ENCODE peak calls at places on chromosomes 1 and 21, in six cellular contexts. One of them, this sample, is unnamed.

GRCh38 chr1:156896490-156897033 is 3.0 kb downstream of the PEAR1 start:
- DNase-seq in lower leg skin: no peak
- DNase-seq in astrocyte of the cerebellum: peak; percentile 56
- DNase-seq in OCI-LY7: no peak
- DNase-seq in prostate gland: no peak
- DNase-seq in mammary epithelial cell: peak; percentile 88
- DNase-seq in this sample: peak; percentile 72

GRCh38 chr1:1778827-1779675 is 781 bp upstream of the NADK start:
- DNase-seq in lower leg skin: peak; percentile 95
- DNase-seq in prostate gland: peak; percentile 72
- DNase-seq in OCI-LY7: peak; percentile 99
- DNase-seq in astrocyte of the cerebellum: no peak
- DNase-seq in mammary epithelial cell: peak; percentile 75
- DNase-seq in this sample: no peak

GRCh38 chr1:229075217-229075616 is 195.7 kb upstream of the RAB4A start:
- DNase-seq in OCI-LY7: no peak
- DNase-seq in mammary epithelial cell: no peak
- DNase-seq in astrocyte of the cerebellum: no peak
- DNase-seq in prostate gland: no peak
- DNase-seq in lower leg skin: no peak
- DNase-seq in this sample: no peak

GRCh38 chr1:104136621-104137020 is 386.9 kb downstream of the AMY1C start:
- DNase-seq in prostate gland: no peak
- DNase-seq in astrocyte of the cerebellum: no peak
- DNase-seq in mammary epithelial cell: no peak
- DNase-seq in lower leg skin: no peak
- DNase-seq in OCI-LY7: no peak
- DNase-seq in this sample: no peak

GRCh38 chr1:60989745-60990718 is 92.3 kb upstream of the NFIA start:
- DNase-seq in lower leg skin: no peak
- DNase-seq in astrocyte of the cerebellum: peak; percentile 92
- DNase-seq in prostate gland: no peak
- DNase-seq in mammary epithelial cell: peak; percentile 75
- DNase-seq in OCI-LY7: no peak
- DNase-seq in this sample: peak; percentile 61

GRCh38 chr1:153509729-153510354 is 25.9 kb downstream of the S100A6 start:
- DNase-seq in mammary epithelial cell: peak; percentile 19
- DNase-seq in prostate gland: no peak
- DNase-seq in astrocyte of the cerebellum: no peak
- DNase-seq in OCI-LY7: peak; percentile 63
- DNase-seq in lower leg skin: no peak
- DNase-seq in this sample: no peak

GRCh38 chr1:212827831-212828278 is 19.6 kb downstream of the SPATA45 start:
- DNase-seq in mammary epithelial cell: no peak
- DNase-seq in prostate gland: no peak
- DNase-seq in lower leg skin: no peak
- DNase-seq in OCI-LY7: no peak
- DNase-seq in astrocyte of the cerebellum: no peak
- DNase-seq in this sample: no peak

GRCh38 chr1:204992499-204992898 is 50.5 kb upstream of the CNTN2 start:
- DNase-seq in astrocyte of the cerebellum: no peak
- DNase-seq in OCI-LY7: no peak
- DNase-seq in lower leg skin: no peak
- DNase-seq in prostate gland: no peak
- DNase-seq in mammary epithelial cell: no peak
- DNase-seq in this sample: no peak

GRCh38 chr1:241957692-241958494 is at the start of gene BECN2:
- DNase-seq in prostate gland: no peak
- DNase-seq in astrocyte of the cerebellum: no peak
- DNase-seq in lower leg skin: no peak
- DNase-seq in mammary epithelial cell: no peak
- DNase-seq in OCI-LY7: no peak
- DNase-seq in this sample: no peak

GRCh38 chr1:55580845-55581332 is 365.7 kb upstream of the USP24 start:
- DNase-seq in OCI-LY7: no peak
- DNase-seq in prostate gland: peak; percentile 15
- DNase-seq in mammary epithelial cell: peak; percentile 92
- DNase-seq in lower leg skin: no peak
- DNase-seq in astrocyte of the cerebellum: no peak
- DNase-seq in this sample: peak; percentile 81

GRCh38 chr1:236133802-236134201 is 8.5 kb upstream of the GPR137B start:
- DNase-seq in OCI-LY7: no peak
- DNase-seq in astrocyte of the cerebellum: no peak
- DNase-seq in mammary epithelial cell: no peak
- DNase-seq in lower leg skin: no peak
- DNase-seq in prostate gland: no peak
- DNase-seq in this sample: no peak

GRCh38 chr21:34517491-34518245 is 5.7 kb upstream of the KCNE1 start:
- DNase-seq in prostate gland: no peak
- DNase-seq in lower leg skin: no peak
- DNase-seq in mammary epithelial cell: no peak
- DNase-seq in OCI-LY7: peak; percentile 43
- DNase-seq in astrocyte of the cerebellum: no peak
- DNase-seq in this sample: no peak

GRCh38 chr1:61089338-61089737 is 7.0 kb downstream of the NFIA start:
- DNase-seq in prostate gland: no peak
- DNase-seq in mammary epithelial cell: no peak
- DNase-seq in astrocyte of the cerebellum: no peak
- DNase-seq in OCI-LY7: no peak
- DNase-seq in lower leg skin: no peak
- DNase-seq in this sample: no peak

GRCh38 chr1:223422911-223423310 is 29.7 kb downstream of the CCDC185 start:
- DNase-seq in lower leg skin: no peak
- DNase-seq in OCI-LY7: no peak
- DNase-seq in prostate gland: no peak
- DNase-seq in mammary epithelial cell: no peak
- DNase-seq in astrocyte of the cerebellum: no peak
- DNase-seq in this sample: no peak

GRCh38 chr1:109892476-109893368 is 17.9 kb upstream of the CSF1 start:
- DNase-seq in lower leg skin: no peak
- DNase-seq in prostate gland: no peak
- DNase-seq in OCI-LY7: no peak
- DNase-seq in mammary epithelial cell: peak; percentile 97
- DNase-seq in astrocyte of the cerebellum: no peak
- DNase-seq in this sample: no peak

GRCh38 chr21:41899431-41900202 is 20.5 kb upstream of the PRDM15 start:
- DNase-seq in OCI-LY7: no peak
- DNase-seq in astrocyte of the cerebellum: no peak
- DNase-seq in mammary epithelial cell: no peak
- DNase-seq in lower leg skin: no peak
- DNase-seq in prostate gland: no peak
- DNase-seq in this sample: no peak

DNA sequence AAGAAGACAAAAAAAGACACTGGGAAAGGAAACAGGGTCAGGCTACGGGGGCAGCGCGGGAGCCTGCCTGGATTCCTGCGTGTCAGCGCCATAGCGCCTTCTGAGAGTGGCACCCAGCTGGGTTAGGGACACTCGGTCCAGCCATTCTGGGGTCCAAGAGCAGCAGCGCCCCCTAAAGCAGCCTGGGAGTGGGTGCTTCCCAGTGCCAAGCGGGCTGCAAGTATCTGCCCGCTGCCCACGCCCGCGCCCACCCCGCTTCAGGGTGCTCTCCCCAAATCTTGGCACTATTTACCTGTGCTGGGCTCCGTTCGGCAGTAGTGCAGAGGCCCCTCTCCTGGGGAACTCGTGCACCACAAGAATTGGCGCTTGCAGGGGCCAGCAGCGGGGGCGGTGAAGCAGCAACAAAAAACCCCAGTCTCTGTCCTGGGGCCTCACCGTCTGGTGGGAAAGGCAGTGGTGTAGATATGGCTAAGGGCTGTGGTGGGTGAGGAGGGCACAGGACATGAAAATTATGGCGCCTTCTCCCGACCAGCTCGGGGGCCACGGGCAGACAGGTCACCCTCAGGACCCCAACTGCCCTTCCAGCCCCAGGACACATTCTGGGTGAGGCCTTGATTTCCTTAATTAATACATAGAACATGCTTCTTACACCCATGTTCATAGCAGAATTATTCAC is 24.1 kb upstream of the LBR start:
- DNase-seq in prostate gland: no peak
- DNase-seq in OCI-LY7: no peak
- DNase-seq in lower leg skin: no peak
- DNase-seq in mammary epithelial cell: no peak
- DNase-seq in astrocyte of the cerebellum: no peak
- DNase-seq in this sample: no peak
- TF ChIP-seq CTCF in prostate gland: no peak
- TF ChIP-seq CTCF in OCI-LY7: no peak
- TF ChIP-seq CTCF in lower leg skin: no peak
- TF ChIP-seq CTCF in mammary epithelial cell: no peak
- TF ChIP-seq CTCF in astrocyte of the cerebellum: no peak
- TF ChIP-seq CTCF in this sample: no peak

GRCh38 chr1:40782371-40782956 is 1.1 kb upstream of the KCNQ4 start:
- DNase-seq in mammary epithelial cell: no peak
- DNase-seq in lower leg skin: no peak
- DNase-seq in prostate gland: no peak
- DNase-seq in OCI-LY7: no peak
- DNase-seq in astrocyte of the cerebellum: no peak
- DNase-seq in this sample: no peak
- H3K4me3 ChIP-seq in mammary epithelial cell: no peak overlapping the region
- H3K4me3 ChIP-seq in lower leg skin: no peak overlapping the region
- H3K4me3 ChIP-seq in prostate gland: no peak overlapping the region
- H3K4me3 ChIP-seq in OCI-LY7: no peak overlapping the region
- H3K4me3 ChIP-seq in astrocyte of the cerebellum: no peak overlapping the region
- H3K4me3 ChIP-seq in this sample: peak overlapping the region; percentile 6

GRCh38 chr1:199546323-199546722 is 481.2 kb upstream of the NR5A2 start:
- DNase-seq in mammary epithelial cell: peak; percentile 30
- DNase-seq in OCI-LY7: no peak
- DNase-seq in prostate gland: no peak
- DNase-seq in astrocyte of the cerebellum: no peak
- DNase-seq in lower leg skin: no peak
- DNase-seq in this sample: no peak

GRCh38 chr1:199549424-199549823 is 478.1 kb upstream of the NR5A2 start:
- DNase-seq in astrocyte of the cerebellum: no peak
- DNase-seq in prostate gland: no peak
- DNase-seq in OCI-LY7: no peak
- DNase-seq in mammary epithelial cell: no peak
- DNase-seq in lower leg skin: no peak
- DNase-seq in this sample: no peak

GRCh38 chr1:199550384-199551067 is 477.0 kb upstream of the NR5A2 start:
- DNase-seq in OCI-LY7: no peak
- DNase-seq in lower leg skin: no peak
- DNase-seq in mammary epithelial cell: no peak
- DNase-seq in prostate gland: no peak
- DNase-seq in astrocyte of the cerebellum: peak; percentile 44
- DNase-seq in this sample: no peak

DNA sequence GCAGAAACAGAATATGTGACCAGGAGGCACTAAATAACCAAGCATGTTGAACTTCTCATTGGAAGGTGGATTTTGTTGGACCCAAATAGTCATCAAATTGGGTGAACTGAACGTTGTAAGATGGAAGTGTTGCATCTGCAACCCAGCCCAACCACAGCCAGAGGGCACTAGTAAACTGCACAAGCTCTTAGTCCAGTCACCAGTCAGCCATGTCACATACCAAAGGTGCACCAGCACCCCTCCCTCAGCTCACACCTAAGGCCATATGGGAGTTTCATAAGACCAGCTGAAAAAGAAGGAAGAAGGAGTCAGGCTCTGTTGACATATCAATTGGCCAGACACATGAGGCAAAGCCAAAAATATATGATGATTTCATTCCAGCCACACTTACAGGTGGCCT is 481.7 kb upstream of the NR5A2 start:
- DNase-seq in mammary epithelial cell: peak; percentile 30
- DNase-seq in OCI-LY7: peak; percentile 24
- DNase-seq in lower leg skin: no peak
- DNase-seq in astrocyte of the cerebellum: no peak
- DNase-seq in prostate gland: no peak
- DNase-seq in this sample: no peak
- TF ChIP-seq CTCF in mammary epithelial cell: peak; percentile 38
- TF ChIP-seq CTCF in OCI-LY7: peak; percentile 68
- TF ChIP-seq CTCF in lower leg skin: no peak
- TF ChIP-seq CTCF in astrocyte of the cerebellum: no peak
- TF ChIP-seq CTCF in prostate gland: no peak
- TF ChIP-seq CTCF in this sample: no peak

GRCh38 chr1:13780780-13781179 is 80.8 kb downstream of the PRDM2 start:
- DNase-seq in mammary epithelial cell: no peak
- DNase-seq in prostate gland: no peak
- DNase-seq in lower leg skin: no peak
- DNase-seq in astrocyte of the cerebellum: no peak
- DNase-seq in OCI-LY7: no peak
- DNase-seq in this sample: no peak
- H3K4me3 ChIP-seq in mammary epithelial cell: no peak overlapping the region
- H3K4me3 ChIP-seq in prostate gland: no peak overlapping the region
- H3K4me3 ChIP-seq in lower leg skin: no peak overlapping the region
- H3K4me3 ChIP-seq in astrocyte of the cerebellum: no peak overlapping the region
- H3K4me3 ChIP-seq in OCI-LY7: no peak overlapping the region
- H3K4me3 ChIP-seq in this sample: no peak overlapping the region

GRCh38 chr1:33623811-33624210 is 151.4 kb downstream of the ZSCAN20 start:
- DNase-seq in OCI-LY7: no peak
- DNase-seq in mammary epithelial cell: no peak
- DNase-seq in lower leg skin: peak; percentile 45
- DNase-seq in astrocyte of the cerebellum: no peak
- DNase-seq in prostate gland: no peak
- DNase-seq in this sample: no peak

GRCh38 chr1:33626801-33627200 is 154.4 kb downstream of the ZSCAN20 start:
- DNase-seq in OCI-LY7: no peak
- DNase-seq in prostate gland: no peak
- DNase-seq in mammary epithelial cell: no peak
- DNase-seq in lower leg skin: peak; percentile 21
- DNase-seq in astrocyte of the cerebellum: no peak
- DNase-seq in this sample: no peak

GRCh38 chr1:33624261-33624990 is 152.0 kb downstream of the ZSCAN20 start:
- DNase-seq in mammary epithelial cell: no peak
- DNase-seq in lower leg skin: no peak
- DNase-seq in prostate gland: no peak
- DNase-seq in astrocyte of the cerebellum: no peak
- DNase-seq in OCI-LY7: no peak
- DNase-seq in this sample: no peak

DNA sequence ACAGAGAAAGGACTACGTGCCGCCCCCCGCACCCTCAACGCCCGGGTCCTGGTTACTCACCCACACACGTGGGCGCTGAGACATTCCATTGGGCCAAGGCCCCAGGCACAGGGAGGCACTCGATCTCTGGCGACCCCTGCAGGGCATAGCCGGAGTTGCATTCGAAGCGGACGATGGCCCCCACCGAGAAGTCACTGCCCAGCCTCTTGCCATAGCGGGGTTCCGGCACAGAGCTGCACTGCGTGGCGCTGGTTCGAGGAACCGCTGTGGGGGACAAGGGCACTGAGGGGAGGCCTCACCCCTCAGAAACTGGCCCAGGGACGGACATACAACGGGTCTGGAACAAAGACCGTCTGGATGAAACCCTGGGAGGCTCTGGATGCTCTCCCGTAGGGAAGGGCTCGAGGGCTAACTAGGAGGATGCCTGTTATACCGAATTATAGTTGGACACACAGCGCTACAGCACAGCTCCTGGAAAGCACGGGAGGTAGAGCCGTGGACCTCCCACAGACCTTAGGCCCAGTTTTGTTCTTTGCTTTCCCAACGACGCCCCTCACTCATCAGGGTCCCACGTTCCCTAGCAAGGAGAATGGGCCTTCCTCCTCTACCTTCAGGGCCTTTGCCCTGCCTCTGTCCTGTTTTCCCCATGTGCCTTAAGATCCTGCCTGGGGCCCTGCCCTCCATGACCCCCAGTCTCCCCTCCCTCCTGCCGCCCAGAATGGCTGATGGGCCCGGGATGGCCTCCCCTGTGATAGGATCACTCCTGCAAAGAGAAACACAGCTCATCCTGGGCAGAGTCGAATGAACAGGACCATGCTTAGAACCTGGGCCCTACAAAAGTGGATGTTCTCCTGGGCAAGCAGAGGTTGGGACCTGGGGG is 152.8 kb downstream of the ZSCAN20 start:
- DNase-seq in prostate gland: no peak
- DNase-seq in OCI-LY7: no peak
- DNase-seq in mammary epithelial cell: no peak
- DNase-seq in astrocyte of the cerebellum: no peak
- DNase-seq in lower leg skin: peak; percentile 57
- DNase-seq in this sample: no peak
- TF ChIP-seq CTCF in prostate gland: no peak
- TF ChIP-seq CTCF in OCI-LY7: peak; percentile 72
- TF ChIP-seq CTCF in mammary epithelial cell: peak; percentile 7
- TF ChIP-seq CTCF in astrocyte of the cerebellum: peak; percentile 18
- TF ChIP-seq CTCF in lower leg skin: no peak
- TF ChIP-seq CTCF in this sample: peak; percentile 13